ENCODE peak calls at places on chromosomes 11 and 22, in four cellular contexts. One of them, this sample, is unnamed.

GRCh38 chr11:117809236-117810055 is 12.4 kb upstream of the DSCAML1 start:
- DNase-seq in dorsolateral prefrontal cortex: peak; percentile 90
- DNase-seq in OCI-LY7: no peak
- DNase-seq in lower leg skin: peak; percentile 53
- DNase-seq in this sample: peak; percentile 44

GRCh38 chr11:117171648-117172051 is 6.9 kb upstream of the SIDT2 start:
- DNase-seq in lower leg skin: no peak
- DNase-seq in OCI-LY7: no peak
- DNase-seq in dorsolateral prefrontal cortex: no peak
- DNase-seq in this sample: peak; percentile 44

GRCh38 chr11:63586451-63587166 is 23.4 kb upstream of the PLAAT2 start:
- DNase-seq in dorsolateral prefrontal cortex: no peak
- DNase-seq in lower leg skin: no peak
- DNase-seq in OCI-LY7: no peak
- DNase-seq in this sample: no peak

GRCh38 chr11:112179601-112180000 is 4.3 kb downstream of the BCO2 start:
- DNase-seq in OCI-LY7: peak; percentile 27
- DNase-seq in dorsolateral prefrontal cortex: no peak
- DNase-seq in lower leg skin: no peak
- DNase-seq in this sample: no peak

GRCh38 chr11:46294365-46295309 is 17.2 kb downstream of the CREB3L1 start:
- DNase-seq in dorsolateral prefrontal cortex: no peak
- DNase-seq in lower leg skin: no peak
- DNase-seq in OCI-LY7: no peak
- DNase-seq in this sample: peak; percentile 73

GRCh38 chr11:121112498-121113455 is 11.7 kb downstream of the TECTA start:
- DNase-seq in lower leg skin: peak; percentile 51
- DNase-seq in dorsolateral prefrontal cortex: peak; percentile 61
- DNase-seq in OCI-LY7: peak; percentile 41
- DNase-seq in this sample: peak; percentile 76

GRCh38 chr22:40176921-40177737 is 596 bp upstream of the TNRC6B start:
- DNase-seq in lower leg skin: no peak
- DNase-seq in dorsolateral prefrontal cortex: no peak
- DNase-seq in OCI-LY7: peak; percentile 68
- DNase-seq in this sample: peak; percentile 79

GRCh38 chr11:14269956-14270355 is 89.0 kb downstream of the RRAS2 start:
- DNase-seq in lower leg skin: no peak
- DNase-seq in OCI-LY7: no peak
- DNase-seq in dorsolateral prefrontal cortex: no peak
- DNase-seq in this sample: no peak

GRCh38 chr22:49995059-49995412 is 17.5 kb downstream of the IL17REL start:
- DNase-seq in OCI-LY7: no peak
- DNase-seq in dorsolateral prefrontal cortex: no peak
- DNase-seq in lower leg skin: no peak
- DNase-seq in this sample: no peak

GRCh38 chr11:116033931-116034553 is 529.8 kb upstream of the CADM1 start:
- DNase-seq in dorsolateral prefrontal cortex: no peak
- DNase-seq in OCI-LY7: no peak
- DNase-seq in lower leg skin: no peak
- DNase-seq in this sample: no peak

GRCh38 chr11:125389339-125390166 is 106.5 kb downstream of the FEZ1 start:
- DNase-seq in OCI-LY7: no peak
- DNase-seq in dorsolateral prefrontal cortex: no peak
- DNase-seq in lower leg skin: no peak
- DNase-seq in this sample: no peak

GRCh38 chr11:70570693-70571395 is 172.5 kb downstream of the CTTN start:
- DNase-seq in lower leg skin: no peak
- DNase-seq in dorsolateral prefrontal cortex: peak; percentile 24
- DNase-seq in OCI-LY7: no peak
- DNase-seq in this sample: no peak

GRCh38 chr11:102810943-102811528 is 13.1 kb upstream of the MMP1 start:
- DNase-seq in OCI-LY7: no peak
- DNase-seq in dorsolateral prefrontal cortex: no peak
- DNase-seq in lower leg skin: no peak
- DNase-seq in this sample: peak; percentile 38

GRCh38 chr11:75597636-75598035 is 35.6 kb downstream of the SERPINH1 start:
- DNase-seq in OCI-LY7: peak; percentile 39
- DNase-seq in lower leg skin: no peak
- DNase-seq in dorsolateral prefrontal cortex: no peak
- DNase-seq in this sample: peak; percentile 44

GRCh38 chr22:49491221-49491635 is 336.4 kb downstream of the BRD1 start:
- DNase-seq in OCI-LY7: no peak
- DNase-seq in dorsolateral prefrontal cortex: no peak
- DNase-seq in lower leg skin: no peak
- DNase-seq in this sample: no peak

GRCh38 chr11:84673753-84674152 is 953.4 kb downstream of the DLG2 start:
- DNase-seq in dorsolateral prefrontal cortex: no peak
- DNase-seq in lower leg skin: no peak
- DNase-seq in OCI-LY7: no peak
- DNase-seq in this sample: no peak

GRCh38 chr22:34722901-34723300 is 343.1 kb upstream of the ISX start:
- DNase-seq in lower leg skin: no peak
- DNase-seq in dorsolateral prefrontal cortex: no peak
- DNase-seq in OCI-LY7: no peak
- DNase-seq in this sample: no peak

GRCh38 chr11:126561327-126561893 is 205.9 kb downstream of the ST3GAL4 start:
- DNase-seq in OCI-LY7: peak; percentile 48
- DNase-seq in lower leg skin: no peak
- DNase-seq in dorsolateral prefrontal cortex: no peak
- DNase-seq in this sample: peak; percentile 76

GRCh38 chr11:830295-831131 is 2.2 kb upstream of the CD151 start:
- DNase-seq in dorsolateral prefrontal cortex: no peak
- DNase-seq in lower leg skin: no peak
- DNase-seq in OCI-LY7: peak; percentile 48
- DNase-seq in this sample: peak; percentile 57

GRCh38 chr11:828501-829115 is 889 bp downstream of the CRACR2B start:
- DNase-seq in lower leg skin: no peak
- DNase-seq in dorsolateral prefrontal cortex: no peak
- DNase-seq in OCI-LY7: no peak
- DNase-seq in this sample: no peak

GRCh38 chr11:829116-829945 is 1.6 kb downstream of the CRACR2B start:
- DNase-seq in OCI-LY7: no peak
- DNase-seq in lower leg skin: no peak
- DNase-seq in dorsolateral prefrontal cortex: no peak
- DNase-seq in this sample: no peak

GRCh38 chr11:831132-831864 is 1.5 kb upstream of the CD151 start:
- DNase-seq in dorsolateral prefrontal cortex: no peak
- DNase-seq in OCI-LY7: no peak
- DNase-seq in lower leg skin: no peak
- DNase-seq in this sample: no peak

DNA sequence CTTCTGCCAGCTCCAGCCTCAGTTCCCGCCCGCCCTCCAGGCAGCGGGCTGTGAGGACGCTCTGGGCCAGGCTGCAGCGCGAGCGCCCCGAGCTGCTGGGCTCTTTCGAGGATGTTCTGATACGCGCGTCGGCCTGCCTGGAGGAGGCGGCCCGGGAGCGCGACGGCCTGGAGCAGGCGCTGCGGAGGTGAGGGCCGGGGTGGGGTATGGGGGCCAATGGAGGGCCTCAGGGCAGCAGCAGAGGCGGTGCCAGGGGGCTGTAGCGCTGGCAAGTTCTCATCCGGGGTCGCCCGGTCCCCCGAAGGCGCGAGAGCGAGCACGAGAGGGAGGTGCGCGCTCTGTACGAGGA is 2.2 kb downstream of the CRACR2B start:
- DNase-seq in lower leg skin: no peak
- DNase-seq in OCI-LY7: no peak
- DNase-seq in dorsolateral prefrontal cortex: no peak
- DNase-seq in this sample: no peak
- H3K4me3 ChIP-seq in lower leg skin: no peak overlapping the region
- H3K4me3 ChIP-seq in OCI-LY7: peak overlapping the region; percentile 29
- H3K4me3 ChIP-seq in dorsolateral prefrontal cortex: no peak overlapping the region
- H3K4me3 ChIP-seq in this sample: peak overlapping the region; percentile 30

GRCh38 chr22:32919629-32920028 is 118.1 kb downstream of the TIMP3 start:
- DNase-seq in OCI-LY7: no peak
- DNase-seq in lower leg skin: no peak
- DNase-seq in dorsolateral prefrontal cortex: no peak
- DNase-seq in this sample: no peak
- H3K4me3 ChIP-seq in OCI-LY7: no peak overlapping the region
- H3K4me3 ChIP-seq in lower leg skin: no peak overlapping the region
- H3K4me3 ChIP-seq in dorsolateral prefrontal cortex: no peak overlapping the region
- H3K4me3 ChIP-seq in this sample: no peak overlapping the region

GRCh38 chr11:73995247-73995646 is 12.6 kb upstream of the UCP2 start:
- DNase-seq in OCI-LY7: peak; percentile 81
- DNase-seq in dorsolateral prefrontal cortex: no peak
- DNase-seq in lower leg skin: no peak
- DNase-seq in this sample: peak; percentile 16
- H3K4me3 ChIP-seq in OCI-LY7: peak overlapping the region; percentile 42
- H3K4me3 ChIP-seq in dorsolateral prefrontal cortex: no peak overlapping the region
- H3K4me3 ChIP-seq in lower leg skin: no peak overlapping the region
- H3K4me3 ChIP-seq in this sample: no peak overlapping the region

DNA sequence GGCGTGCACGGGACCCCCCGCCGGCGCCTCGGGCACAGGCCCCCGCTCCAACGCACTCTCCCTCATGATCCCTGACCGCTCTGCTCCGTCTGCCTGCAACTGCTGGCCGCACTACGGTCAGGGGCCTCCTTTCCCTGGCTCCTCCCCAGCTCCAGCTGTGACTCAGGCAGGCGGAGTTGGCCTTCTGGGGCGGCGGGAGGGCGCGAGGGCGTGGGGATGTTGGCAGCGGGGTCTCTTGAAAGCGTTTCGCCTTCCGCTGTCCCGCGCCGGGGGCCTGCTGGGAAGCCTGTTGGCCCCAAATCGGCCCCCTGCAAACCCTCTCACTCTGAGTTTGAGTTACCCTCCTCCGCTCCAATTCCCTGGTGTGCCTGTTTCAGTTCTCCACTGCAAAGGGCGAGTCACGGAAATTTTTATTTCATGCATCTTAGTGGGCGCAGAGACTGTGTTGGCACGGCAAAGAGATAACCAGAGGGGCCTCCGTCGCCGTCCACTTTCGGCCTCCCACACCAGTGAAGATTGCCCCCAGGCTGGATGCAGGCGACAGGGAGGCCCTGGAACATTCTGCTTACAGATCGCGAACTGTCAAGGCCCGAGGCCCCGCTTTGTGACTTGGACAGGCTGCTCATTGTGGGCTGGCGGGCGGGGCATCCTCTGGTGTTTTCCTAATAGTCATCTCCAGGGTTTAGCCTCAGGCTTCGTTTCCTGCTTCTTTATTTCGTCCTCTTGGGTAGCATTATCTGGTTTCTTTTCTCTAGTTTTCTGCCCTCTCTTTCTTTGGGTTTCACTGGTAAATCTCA is at the start of gene CAVIN3:
- DNase-seq in OCI-LY7: no peak
- DNase-seq in lower leg skin: peak; percentile 86
- DNase-seq in dorsolateral prefrontal cortex: peak; percentile 44
- DNase-seq in this sample: peak; percentile 83
- H3K4me3 ChIP-seq in OCI-LY7: no peak within 1 kb of the TSS
- H3K4me3 ChIP-seq in lower leg skin: peak within 1 kb of the TSS; percentile 39
- H3K4me3 ChIP-seq in dorsolateral prefrontal cortex: peak within 1 kb of the TSS; percentile 21
- H3K4me3 ChIP-seq in this sample: peak within 1 kb of the TSS; percentile 72

GRCh38 chr11:72113170-72113808 is 794 bp upstream of the ANAPC15 start:
- DNase-seq in lower leg skin: no peak
- DNase-seq in OCI-LY7: no peak
- DNase-seq in dorsolateral prefrontal cortex: no peak
- DNase-seq in this sample: no peak

GRCh38 chr11:72116019-72116755 is 3.7 kb upstream of the ANAPC15 start:
- DNase-seq in lower leg skin: no peak
- DNase-seq in OCI-LY7: no peak
- DNase-seq in dorsolateral prefrontal cortex: no peak
- DNase-seq in this sample: no peak

GRCh38 chr11:72111803-72112540 is 523 bp downstream of the ANAPC15 start:
- DNase-seq in lower leg skin: peak; percentile 99
- DNase-seq in dorsolateral prefrontal cortex: peak; percentile 92
- DNase-seq in OCI-LY7: peak; percentile 99
- DNase-seq in this sample: peak; percentile 100

GRCh38 chr11:72112541-72113136 is at the start of gene ANAPC15:
- DNase-seq in dorsolateral prefrontal cortex: peak; percentile 89
- DNase-seq in lower leg skin: peak; percentile 100
- DNase-seq in OCI-LY7: peak; percentile 99
- DNase-seq in this sample: peak; percentile 100

GRCh38 chr11:72114570-72114969 is 2.1 kb upstream of the ANAPC15 start:
- DNase-seq in lower leg skin: no peak
- DNase-seq in dorsolateral prefrontal cortex: no peak
- DNase-seq in OCI-LY7: no peak
- DNase-seq in this sample: no peak
- H3K4me3 ChIP-seq in lower leg skin: no peak overlapping the region
- H3K4me3 ChIP-seq in dorsolateral prefrontal cortex: no peak overlapping the region
- H3K4me3 ChIP-seq in OCI-LY7: no peak overlapping the region
- H3K4me3 ChIP-seq in this sample: no peak overlapping the region

This sample was measured in fibroblast of pulmonary artery.